ENCODE peak calls at places on chromosomes 4 and X, in seven cellular contexts. One of them, this sample, is unnamed.

GRCh38 chr4:7153711-7154110 is 38.6 kb upstream of the SORCS2 start:
- DNase-seq in GM23338: no peak
- DNase-seq in osteoblast: peak
- DNase-seq in epithelial cell of esophagus: no peak
- DNase-seq in IMR-90: no peak
- DNase-seq in endothelial cell of umbilical vein: no peak
- DNase-seq in vagina: no peak
- DNase-seq in this sample: no peak

GRCh38 chr4:128757712-128758111 is 51.8 kb upstream of the JADE1 start:
- DNase-seq in GM23338: peak
- DNase-seq in osteoblast: no peak
- DNase-seq in epithelial cell of esophagus: no peak
- DNase-seq in IMR-90: peak
- DNase-seq in endothelial cell of umbilical vein: no peak
- DNase-seq in vagina: no peak
- DNase-seq in this sample: no peak

GRCh38 chrX:40727599-40728252 is 7.6 kb downstream of the MED14 start:
- DNase-seq in GM23338: no peak
- DNase-seq in osteoblast: no peak
- DNase-seq in epithelial cell of esophagus: no peak
- DNase-seq in IMR-90: no peak
- DNase-seq in endothelial cell of umbilical vein: no peak
- DNase-seq in vagina: no peak
- DNase-seq in this sample: no peak

GRCh38 chr4:176377705-176378302 is 58.0 kb downstream of the SPCS3 start:
- DNase-seq in GM23338: peak
- DNase-seq in osteoblast: peak
- DNase-seq in epithelial cell of esophagus: peak
- DNase-seq in IMR-90: peak
- DNase-seq in endothelial cell of umbilical vein: peak
- DNase-seq in vagina: no peak
- DNase-seq in this sample: peak

GRCh38 chrX:49273181-49273727 is 3.7 kb downstream of the PPP1R3F start:
- DNase-seq in GM23338: no peak
- DNase-seq in osteoblast: peak
- DNase-seq in epithelial cell of esophagus: no peak
- DNase-seq in IMR-90: no peak
- DNase-seq in endothelial cell of umbilical vein: no peak
- DNase-seq in vagina: no peak
- DNase-seq in this sample: no peak

GRCh38 chrX:117808413-117808812 is 308.2 kb downstream of the KLHL13 start:
- DNase-seq in GM23338: peak
- DNase-seq in osteoblast: peak
- DNase-seq in epithelial cell of esophagus: no peak
- DNase-seq in IMR-90: no peak
- DNase-seq in endothelial cell of umbilical vein: no peak
- DNase-seq in vagina: no peak
- DNase-seq in this sample: no peak

GRCh38 chr4:155759372-155760252 is 791 bp downstream of the GUCY1B1 start:
- DNase-seq in GM23338: peak
- DNase-seq in osteoblast: peak
- DNase-seq in epithelial cell of esophagus: peak
- DNase-seq in IMR-90: peak
- DNase-seq in endothelial cell of umbilical vein: peak
- DNase-seq in vagina: no peak
- DNase-seq in this sample: no peak

GRCh38 chrX:413322-414201 is 26.9 kb upstream of the PPP2R3B start:
- DNase-seq in GM23338: peak
- DNase-seq in osteoblast: peak
- DNase-seq in epithelial cell of esophagus: no peak
- DNase-seq in IMR-90: peak
- DNase-seq in endothelial cell of umbilical vein: peak
- DNase-seq in vagina: no peak
- DNase-seq in this sample: peak

GRCh38 chr4:173522160-173522873 is 7.7 kb downstream of the HAND2 start:
- DNase-seq in GM23338: peak
- DNase-seq in osteoblast: peak
- DNase-seq in epithelial cell of esophagus: peak
- DNase-seq in IMR-90: peak
- DNase-seq in endothelial cell of umbilical vein: peak
- DNase-seq in vagina: peak
- DNase-seq in this sample: peak

GRCh38 chrX:54494970-54495813 is 842 bp downstream of the FGD1 start:
- DNase-seq in GM23338: peak
- DNase-seq in osteoblast: peak
- DNase-seq in epithelial cell of esophagus: peak
- DNase-seq in IMR-90: peak
- DNase-seq in endothelial cell of umbilical vein: peak
- DNase-seq in vagina: no peak
- DNase-seq in this sample: peak

GRCh38 chr4:11475871-11476270 is 47.2 kb upstream of the HS3ST1 start:
- DNase-seq in GM23338: no peak
- DNase-seq in osteoblast: no peak
- DNase-seq in epithelial cell of esophagus: no peak
- DNase-seq in IMR-90: no peak
- DNase-seq in endothelial cell of umbilical vein: peak
- DNase-seq in vagina: no peak
- DNase-seq in this sample: no peak

GRCh38 chr4:6105311-6105911 is 87.2 kb upstream of the C4orf50 start:
- DNase-seq in GM23338: peak
- DNase-seq in osteoblast: peak
- DNase-seq in epithelial cell of esophagus: no peak
- DNase-seq in IMR-90: no peak
- DNase-seq in endothelial cell of umbilical vein: no peak
- DNase-seq in vagina: no peak
- DNase-seq in this sample: no peak

GRCh38 chr4:72390409-72390808 is 178.6 kb downstream of the ADAMTS3 start:
- DNase-seq in GM23338: no peak
- DNase-seq in osteoblast: peak
- DNase-seq in epithelial cell of esophagus: peak
- DNase-seq in IMR-90: peak
- DNase-seq in endothelial cell of umbilical vein: peak
- DNase-seq in vagina: no peak
- DNase-seq in this sample: peak

GRCh38 chr4:12911723-12912324 is 572.3 kb downstream of the RAB28 start:
- DNase-seq in GM23338: no peak
- DNase-seq in osteoblast: no peak
- DNase-seq in epithelial cell of esophagus: no peak
- DNase-seq in IMR-90: no peak
- DNase-seq in endothelial cell of umbilical vein: no peak
- DNase-seq in vagina: no peak
- DNase-seq in this sample: no peak

GRCh38 chr4:144645621-144646522 is at the start of gene HHIP:
- DNase-seq in GM23338: peak
- DNase-seq in osteoblast: peak
- DNase-seq in epithelial cell of esophagus: peak
- DNase-seq in IMR-90: peak
- DNase-seq in endothelial cell of umbilical vein: peak
- DNase-seq in vagina: no peak
- DNase-seq in this sample: peak

GRCh38 chr4:88623097-88623496 is 30.8 kb downstream of the HERC3 start:
- DNase-seq in GM23338: no peak
- DNase-seq in osteoblast: peak
- DNase-seq in epithelial cell of esophagus: peak
- DNase-seq in IMR-90: peak
- DNase-seq in endothelial cell of umbilical vein: no peak
- DNase-seq in vagina: no peak
- DNase-seq in this sample: peak

GRCh38 chr4:94413085-94413685 is 38.6 kb upstream of the PDLIM5 start:
- DNase-seq in GM23338: no peak
- DNase-seq in osteoblast: no peak
- DNase-seq in epithelial cell of esophagus: no peak
- DNase-seq in IMR-90: peak
- DNase-seq in endothelial cell of umbilical vein: no peak
- DNase-seq in vagina: no peak
- DNase-seq in this sample: peak

GRCh38 chr4:73347497-73347896 is 56.6 kb upstream of the ALB start:
- DNase-seq in GM23338: no peak
- DNase-seq in osteoblast: no peak
- DNase-seq in epithelial cell of esophagus: no peak
- DNase-seq in IMR-90: no peak
- DNase-seq in endothelial cell of umbilical vein: no peak
- DNase-seq in vagina: no peak
- DNase-seq in this sample: no peak

GRCh38 chr4:100063355-100063754 is 113.3 kb upstream of the H2AZ1 start:
- DNase-seq in GM23338: no peak
- DNase-seq in osteoblast: no peak
- DNase-seq in epithelial cell of esophagus: peak
- DNase-seq in IMR-90: peak
- DNase-seq in endothelial cell of umbilical vein: no peak
- DNase-seq in vagina: no peak
- DNase-seq in this sample: no peak

GRCh38 chrX:42443267-42443666 is 334.7 kb downstream of the PPP1R2C start:
- DNase-seq in GM23338: no peak
- DNase-seq in osteoblast: no peak
- DNase-seq in epithelial cell of esophagus: no peak
- DNase-seq in IMR-90: no peak
- DNase-seq in endothelial cell of umbilical vein: no peak
- DNase-seq in vagina: no peak
- DNase-seq in this sample: no peak

GRCh38 chr4:165016971-165017370 is 14.8 kb upstream of the TRIM60 start:
- DNase-seq in GM23338: peak
- DNase-seq in osteoblast: no peak
- DNase-seq in epithelial cell of esophagus: peak
- DNase-seq in IMR-90: no peak
- DNase-seq in endothelial cell of umbilical vein: no peak
- DNase-seq in vagina: no peak
- DNase-seq in this sample: no peak

GRCh38 chr4:71251266-71251665 is 87.6 kb upstream of the SLC4A4 start:
- DNase-seq in GM23338: no peak
- DNase-seq in osteoblast: peak
- DNase-seq in epithelial cell of esophagus: no peak
- DNase-seq in IMR-90: peak
- DNase-seq in endothelial cell of umbilical vein: no peak
- DNase-seq in vagina: no peak
- DNase-seq in this sample: no peak

GRCh38 chr4:87872043-87872442 is 39.3 kb downstream of the MEPE start:
- DNase-seq in GM23338: no peak
- DNase-seq in osteoblast: no peak
- DNase-seq in epithelial cell of esophagus: no peak
- DNase-seq in IMR-90: no peak
- DNase-seq in endothelial cell of umbilical vein: peak
- DNase-seq in vagina: no peak
- DNase-seq in this sample: no peak

GRCh38 chr4:6746721-6747689 is 31.0 kb downstream of the BLOC1S4 start:
- DNase-seq in GM23338: no peak
- DNase-seq in osteoblast: peak
- DNase-seq in epithelial cell of esophagus: no peak
- DNase-seq in IMR-90: no peak
- DNase-seq in endothelial cell of umbilical vein: no peak
- DNase-seq in vagina: no peak
- DNase-seq in this sample: no peak

DNA sequence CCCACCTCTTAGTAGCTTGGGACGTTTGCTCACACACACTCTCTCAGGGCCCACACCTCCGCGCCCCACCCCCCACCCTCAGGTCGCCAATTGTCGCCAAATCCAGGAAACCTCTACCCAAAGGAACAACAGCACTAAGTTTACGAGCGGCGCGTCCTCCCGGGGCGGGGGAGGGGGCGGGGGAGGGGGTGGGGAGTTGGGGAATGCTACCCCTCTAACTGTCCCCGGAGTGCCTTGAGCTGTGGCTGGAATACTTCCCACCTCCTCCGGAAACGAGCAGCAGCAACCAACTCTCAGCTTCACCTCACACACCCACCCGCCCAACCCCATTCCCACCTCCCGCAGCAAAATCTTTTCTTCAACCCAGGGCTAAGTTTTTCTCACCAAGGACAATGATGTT is 135.6 kb upstream of the ZIC3 start:
- DNase-seq in GM23338: peak
- DNase-seq in osteoblast: peak
- DNase-seq in epithelial cell of esophagus: no peak
- DNase-seq in IMR-90: no peak
- DNase-seq in endothelial cell of umbilical vein: no peak
- DNase-seq in vagina: no peak
- DNase-seq in this sample: no peak
- TF ChIP-seq CTCF in GM23338: no peak
- TF ChIP-seq CTCF in osteoblast: no peak
- TF ChIP-seq CTCF in epithelial cell of esophagus: no peak
- TF ChIP-seq CTCF in IMR-90: no peak
- TF ChIP-seq CTCF in endothelial cell of umbilical vein: no peak
- TF ChIP-seq CTCF in vagina: no peak
- TF ChIP-seq CTCF in this sample: no peak

GRCh38 chr4:40193018-40193571 is 3.7 kb upstream of the RHOH start:
- DNase-seq in GM23338: no peak
- DNase-seq in osteoblast: no peak
- DNase-seq in epithelial cell of esophagus: no peak
- DNase-seq in IMR-90: no peak
- DNase-seq in endothelial cell of umbilical vein: no peak
- DNase-seq in vagina: no peak
- DNase-seq in this sample: no peak
- H3K4me3 ChIP-seq in GM23338: no peak
- H3K4me3 ChIP-seq in osteoblast: no peak
- H3K4me3 ChIP-seq in epithelial cell of esophagus: no peak
- H3K4me3 ChIP-seq in IMR-90: no peak
- H3K4me3 ChIP-seq in endothelial cell of umbilical vein: no peak
- H3K4me3 ChIP-seq in vagina: no peak
- H3K4me3 ChIP-seq in this sample: no peak

DNA sequence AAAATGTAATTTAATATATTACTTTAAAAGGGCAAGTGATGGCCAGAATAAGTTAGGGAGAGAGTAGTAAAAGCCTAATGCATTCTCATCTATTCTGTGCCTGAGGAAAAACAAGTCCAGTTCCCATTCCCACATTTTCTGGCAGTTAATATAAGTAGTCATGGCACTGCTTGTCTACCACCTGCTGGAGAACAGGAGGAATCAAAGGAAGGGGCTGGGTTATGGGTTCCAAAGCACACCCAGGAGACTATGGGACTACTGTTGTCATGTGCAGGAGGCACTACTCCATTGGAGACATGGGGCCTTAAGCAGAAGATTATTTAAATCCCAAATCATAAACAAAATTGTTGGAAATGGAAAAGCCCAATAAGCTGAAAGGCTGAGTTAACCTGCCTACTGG is 2618.6 kb downstream of the ARAP2 start:
- DNase-seq in GM23338: peak
- DNase-seq in osteoblast: no peak
- DNase-seq in epithelial cell of esophagus: peak
- DNase-seq in IMR-90: no peak
- DNase-seq in endothelial cell of umbilical vein: no peak
- DNase-seq in vagina: no peak
- DNase-seq in this sample: no peak
- TF ChIP-seq CTCF in GM23338: peak
- TF ChIP-seq CTCF in osteoblast: no peak
- TF ChIP-seq CTCF in epithelial cell of esophagus: peak
- TF ChIP-seq CTCF in IMR-90: no peak
- TF ChIP-seq CTCF in endothelial cell of umbilical vein: no peak
- TF ChIP-seq CTCF in vagina: no peak
- TF ChIP-seq CTCF in this sample: peak

DNA sequence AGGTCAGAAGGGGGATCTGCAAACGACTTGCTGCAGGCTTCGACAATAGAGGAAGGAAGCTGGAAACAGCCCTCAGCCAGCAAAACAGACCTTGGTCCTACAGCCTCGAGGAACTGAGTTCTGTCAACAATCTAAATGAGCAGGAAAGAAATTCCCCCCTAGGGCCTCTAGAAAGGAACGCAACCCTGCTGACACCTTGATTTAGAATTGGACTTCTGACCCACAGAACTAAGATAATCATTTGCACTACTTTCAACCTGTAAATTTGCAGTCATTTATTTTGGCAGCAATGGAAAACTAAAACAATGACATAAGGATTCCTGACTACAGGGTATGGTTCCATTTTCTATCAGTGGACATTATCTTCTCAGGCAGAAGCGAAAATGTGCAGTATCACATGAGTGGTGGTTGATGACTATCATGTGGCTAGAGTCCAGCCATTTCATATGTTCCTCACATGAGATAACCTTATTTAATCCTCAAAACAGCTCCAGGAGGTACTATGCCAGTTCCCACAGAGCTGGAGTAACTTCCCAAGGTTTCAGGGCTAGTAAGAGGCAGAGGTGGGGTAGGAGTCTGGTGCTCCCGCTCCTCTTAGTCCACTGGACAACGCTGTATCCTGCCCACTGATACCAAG is 61.6 kb downstream of the SAT1 start:
- DNase-seq in GM23338: no peak
- DNase-seq in osteoblast: no peak
- DNase-seq in epithelial cell of esophagus: no peak
- DNase-seq in IMR-90: peak
- DNase-seq in endothelial cell of umbilical vein: peak
- DNase-seq in vagina: no peak
- DNase-seq in this sample: no peak
- H3K4me3 ChIP-seq in GM23338: no peak
- H3K4me3 ChIP-seq in osteoblast: no peak
- H3K4me3 ChIP-seq in epithelial cell of esophagus: no peak
- H3K4me3 ChIP-seq in IMR-90: no peak
- H3K4me3 ChIP-seq in endothelial cell of umbilical vein: no peak
- H3K4me3 ChIP-seq in vagina: no peak
- H3K4me3 ChIP-seq in this sample: no peak